ENCODE peak calls at places on chromosomes 13 and 19, in five cellular contexts. C is RPMI8226, Q is GM06990, N is kidney epithelial cell, T is D341Med. S is an unnamed sample.

GRCh38 chr19:511101-511841 is 4.0 kb downstream of the TPGS1 start:
- DNase-seq in T (no peak), Q (peak; percentile 72), N (no peak), C (peak; percentile 94), S (no peak)

GRCh38 chr19:46495789-46496099 is at the start of gene PNMA8B:
- DNase-seq in T (peak; percentile 92), N (no peak), C (peak; percentile 80), Q (no peak), S (peak; percentile 99)

GRCh38 chr19:48866692-48867091 is 1.7 kb downstream of the PLEKHA4 start:
- DNase-seq in Q (no peak), T (no peak), C (no peak), N (no peak), S (no peak)

GRCh38 chr13:46126552-46127171 is 21.8 kb upstream of the CPB2 start:
- DNase-seq in C (peak; percentile 76), Q (peak; percentile 30), N (peak; percentile 37), T (peak; percentile 76), S (peak; percentile 68)

GRCh38 chr19:37817180-37817911 is 38.0 kb upstream of the ZNF573 start:
- DNase-seq in Q (peak; percentile 20), T (peak; percentile 33), N (no peak), C (no peak), S (peak; percentile 86)

GRCh38 chr13:113581871-113582270 is 2.7 kb upstream of the TFDP1 start:
- DNase-seq in T (no peak), N (no peak), C (no peak), Q (no peak), S (no peak)

GRCh38 chr19:19652482-19653295 is 9.2 kb upstream of the GMIP start:
- DNase-seq in T (peak; percentile 19), N (no peak), C (no peak), Q (no peak), S (peak; percentile 25)

GRCh38 chr13:24747248-24748151 is 16.5 kb upstream of the RNF17 start:
- DNase-seq in Q (peak; percentile 51), N (no peak), C (peak; percentile 35), T (peak; percentile 50), S (no peak)

GRCh38 chr13:27283906-27284523 is 13.4 kb downstream of the RASL11A start:
- DNase-seq in C (peak; percentile 28), T (peak; percentile 58), Q (no peak), N (no peak), S (peak; percentile 28)

GRCh38 chr19:23699521-23699860 is 12.5 kb upstream of the ZNF675 start:
- DNase-seq in C (peak; percentile 90), T (peak; percentile 42), Q (no peak), N (no peak), S (peak; percentile 37)

GRCh38 chr19:46660008-46660517 is 919 bp downstream of the DACT3 start:
- DNase-seq in T (peak; percentile 38), N (no peak), Q (no peak), C (no peak), S (peak; percentile 81)

GRCh38 chr13:45966715-45967114 is 85.8 kb downstream of the ZC3H13 start:
- DNase-seq in Q (no peak), T (no peak), C (no peak), N (no peak), S (no peak)

GRCh38 chr19:34732548-34733255 is 1.3 kb upstream of the ZNF181 start:
- DNase-seq in N (no peak), C (peak; percentile 4), Q (no peak), T (peak; percentile 41), S (peak; percentile 30)

GRCh38 chr13:20984879-20985278 is 76.5 kb downstream of the LATS2 start:
- DNase-seq in C (no peak), N (no peak), T (no peak), Q (no peak), S (no peak)

GRCh38 chr13:99990045-99990977 is 8.7 kb downstream of the ZIC2 start:
- DNase-seq in C (no peak), N (no peak), Q (no peak), T (no peak), S (peak; percentile 27)

GRCh38 chr13:90706631-90707030 is 640.9 kb upstream of the MIR17HG start:
- DNase-seq in C (no peak), T (peak; percentile 25), N (no peak), Q (no peak), S (no peak)

GRCh38 chr19:32318884-32319520 is 26.4 kb upstream of the ZNF507 start:
- DNase-seq in T (peak; percentile 74), N (no peak), Q (no peak), C (no peak), S (peak; percentile 64)

GRCh38 chr19:49125025-49125731 is 5.8 kb downstream of the PPFIA3 start:
- DNase-seq in Q (no peak), T (no peak), C (no peak), N (no peak), S (no peak)

GRCh38 chr13:97499181-97499580 is 65.2 kb downstream of the RAP2A start:
- DNase-seq in N (no peak), C (no peak), Q (no peak), T (no peak), S (no peak)

GRCh38 chr13:112661291-112661690 is 28.5 kb upstream of the ATP11A start:
- DNase-seq in Q (no peak), C (no peak), T (no peak), N (no peak), S (no peak)

GRCh38 chr13:46622918-46623256 is 69.9 kb downstream of the LRCH1 start:
- DNase-seq in C (no peak), N (no peak), T (peak; percentile 79), Q (no peak), S (peak; percentile 71)

GRCh38 chr13:38346764-38347163 is 2.9 kb upstream of the UFM1 start:
- DNase-seq in C (no peak), Q (no peak), T (no peak), N (no peak), S (no peak)

GRCh38 chr19:34184880-34185491 is 12.7 kb downstream of the LSM14A start:
- DNase-seq in Q (no peak), C (no peak), T (no peak), N (no peak), S (no peak)

GRCh38 chr19:18669524-18669817 is 14.0 kb upstream of the CRTC1 start:
- DNase-seq in Q (no peak), N (no peak), C (no peak), T (no peak), S (no peak)

GRCh38 chr13:49749852-49750251 is 42.6 kb downstream of the KPNA3 start:
- DNase-seq in N (no peak), T (no peak), C (no peak), Q (no peak), S (no peak)

GRCh38 chr13:83839158-83839557 is 43.1 kb downstream of the SLITRK1 start:
- DNase-seq in Q (no peak), T (no peak), C (no peak), N (peak; percentile 23), S (no peak)

GRCh38 chr19:29543381-29543780 is 17.6 kb downstream of the VSTM2B start:
- DNase-seq in N (no peak), T (no peak), Q (no peak), C (no peak), S (no peak)

GRCh38 chr13:97495678-97496077 is 61.7 kb downstream of the RAP2A start:
- DNase-seq in Q (no peak), C (no peak), N (no peak), T (no peak), S (no peak)

GRCh38 chr13:26919311-26919710 is 158.7 kb upstream of the GPR12 start:
- DNase-seq in C (no peak), N (no peak), T (no peak), Q (no peak), S (no peak)

GRCh38 chr13:111876506-111876905 is 190.4 kb upstream of the SOX1 start:
- DNase-seq in T (no peak), N (no peak), C (no peak), Q (no peak), S (no peak)

GRCh38 chr13:18921063-18921462 is 260.6 kb downstream of the TUBA3C start:
- DNase-seq in Q (no peak), C (no peak), T (no peak), N (no peak), S (no peak)

GRCh38 chr19:48196933-48197665 is 26.6 kb downstream of the ZSWIM9 start:
- DNase-seq in N (no peak), Q (no peak), T (no peak), C (no peak), S (peak; percentile 25)

GRCh38 chr13:88196106-88196505 is 524.9 kb downstream of the SLITRK5 start:
- DNase-seq in T (no peak), N (no peak), Q (no peak), C (no peak), S (no peak)

GRCh38 chr19:33784432-33784831 is 12.2 kb upstream of the KCTD15 start:
- DNase-seq in T (no peak), Q (no peak), C (no peak), N (no peak), S (no peak)

GRCh38 chr19:31532034-31532433 is 182.8 kb upstream of the TSHZ3 start:
- DNase-seq in T (peak; percentile 4), Q (no peak), C (no peak), N (no peak), S (no peak)

GRCh38 chr19:41245779-41246297 is 18.3 kb upstream of the HNRNPUL1 start:
- DNase-seq in C (no peak), T (no peak), N (no peak), Q (no peak), S (no peak)

GRCh38 chr19:30379841-30380610 is 7.8 kb downstream of the ZNF536 start:
- DNase-seq in N (no peak), Q (no peak), C (no peak), T (no peak), S (no peak)

S was measured in SK-N-SH.